ENCODE peak calls at places on chromosomes 1 and 21, in five cellular contexts. T is heart right ventricle, P is HFF-Myc, N is choroid plexus epithelial cell, J is breast epithelium. L is an unnamed sample.

GRCh38 chr1:231021540-231022031 is 18.5 kb downstream of the FAM89A start:
- DNase-seq in T (no peak), P (no peak), N (peak), J (no peak), L (no peak)

GRCh38 chr1:217089239-217090014 is 366.2 kb upstream of the ESRRG start:
- DNase-seq in T (peak), P (no peak), N (peak), J (no peak), L (peak)

GRCh38 chr1:240803151-240803550 is 191.2 kb upstream of the GREM2 start:
- DNase-seq in T (no peak), P (peak), N (peak), J (no peak), L (no peak)

GRCh38 chr1:165539306-165539705 is 4.5 kb upstream of the LRRC52 start:
- DNase-seq in T (no peak), P (no peak), N (no peak), J (no peak), L (no peak)

GRCh38 chr21:38955495-38955894 is 149.8 kb downstream of the ETS2 start:
- DNase-seq in T (peak), P (no peak), N (peak), J (no peak), L (no peak)

GRCh38 chr1:58727363-58727762 is 27.5 kb upstream of the MYSM1 start:
- DNase-seq in T (no peak), P (peak), N (peak), J (no peak), L (no peak)

GRCh38 chr1:218817747-218818146 is 355.9 kb upstream of the LYPLAL1 start:
- DNase-seq in T (no peak), P (no peak), N (peak), J (no peak), L (no peak)

GRCh38 chr1:42933060-42933586 is 25.5 kb downstream of the SLC2A1 start:
- DNase-seq in T (no peak), P (no peak), N (no peak), J (no peak), L (no peak)

GRCh38 chr21:44872568-44873355 is 728 bp downstream of the PTTG1IP start:
- DNase-seq in T (peak), P (no peak), N (peak), J (no peak), L (no peak)

GRCh38 chr1:183227963-183228649 is 42.0 kb downstream of the LAMC2 start:
- DNase-seq in T (peak), P (no peak), N (peak), J (no peak), L (no peak)

GRCh38 chr21:40901690-40902089 is 54.7 kb upstream of the DSCAM start:
- DNase-seq in T (peak), P (no peak), N (no peak), J (no peak), L (no peak)

GRCh38 chr21:39738566-39738965 is 6.4 kb upstream of the IGSF5 start:
- DNase-seq in T (no peak), P (no peak), N (no peak), J (no peak), L (no peak)

GRCh38 chr1:78779831-78780230 is 130.2 kb downstream of the IFI44 start:
- DNase-seq in T (no peak), P (no peak), N (peak), J (no peak), L (no peak)

GRCh38 chr1:91014475-91014874 is 7.4 kb downstream of the ZNF644 start:
- DNase-seq in T (no peak), P (no peak), N (no peak), J (no peak), L (no peak)

GRCh38 chr1:15684468-15685283 is 556 bp downstream of the PLEKHM2 start:
- DNase-seq in T (peak), P (no peak), N (no peak), J (peak), L (no peak)

GRCh38 chr1:230242317-230242716 is 175.3 kb downstream of the GALNT2 start:
- DNase-seq in T (no peak), P (no peak), N (no peak), J (no peak), L (no peak)

GRCh38 chr1:17725084-17725718 is 29.9 kb upstream of the ACTL8 start:
- DNase-seq in T (no peak), P (no peak), N (no peak), J (no peak), L (no peak)

GRCh38 chr1:94597701-94598100 is 56.1 kb upstream of the F3 start:
- DNase-seq in T (no peak), P (no peak), N (peak), J (no peak), L (no peak)

GRCh38 chr21:36203603-36203889 is 46.9 kb downstream of the DOP1B start:
- DNase-seq in T (no peak), P (peak), N (peak), J (no peak), L (no peak)

GRCh38 chr1:185479781-185480180 is 162.7 kb upstream of the IVNS1ABP start:
- DNase-seq in T (no peak), P (no peak), N (no peak), J (no peak), L (no peak)

GRCh38 chr1:109782514-109782913 is 18.8 kb upstream of the EPS8L3 start:
- DNase-seq in T (peak), P (no peak), N (no peak), J (no peak), L (no peak)

GRCh38 chr1:173669491-173669941 is at the start of gene ANKRD45:
- DNase-seq in T (peak), P (peak), N (peak), J (no peak), L (no peak)

GRCh38 chr1:74271503-74271902 is 36.3 kb downstream of the TNNI3K start:
- DNase-seq in T (no peak), P (no peak), N (no peak), J (no peak), L (no peak)
- TF ChIP-seq CTCF in T (no peak), P (no peak), N (no peak), J (no peak), L (no peak)

DNA sequence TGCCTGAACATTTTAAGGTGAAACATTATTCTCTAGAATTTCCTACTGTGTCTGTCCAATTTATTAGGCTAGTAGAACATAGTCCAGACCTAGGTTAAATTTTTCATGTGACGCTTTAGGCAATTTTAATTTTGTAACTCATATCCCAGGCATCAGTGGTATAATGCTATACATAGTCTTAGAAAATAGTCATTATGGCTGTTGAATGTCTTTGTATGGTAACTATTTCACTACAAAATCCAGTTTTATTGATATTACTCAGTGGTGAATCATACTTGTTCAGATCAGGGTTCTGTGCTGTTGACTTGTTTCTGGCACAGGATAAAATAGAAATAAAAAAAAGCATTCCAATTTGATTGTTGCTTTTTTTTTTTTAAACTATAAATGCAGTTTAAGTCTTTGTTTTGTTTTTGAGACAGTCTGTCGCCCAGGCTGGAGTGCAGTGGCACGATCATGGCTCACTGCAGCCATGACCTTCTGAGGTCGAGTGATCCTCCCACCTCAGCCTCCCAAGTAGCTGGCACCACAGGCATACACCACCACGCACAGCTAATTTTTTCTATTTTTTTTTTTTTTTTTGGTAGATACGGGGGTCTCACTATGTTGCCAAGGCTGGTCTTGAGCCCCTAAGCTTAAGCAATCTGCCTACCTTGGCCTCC is 67.0 kb downstream of the PRDM2 start:
- DNase-seq in T (no peak), P (no peak), N (peak), J (no peak), L (no peak)
- TF ChIP-seq CTCF in T (no peak), P (no peak), N (no peak), J (no peak), L (no peak)

GRCh38 chr21:17045214-17045835 is 467.5 kb upstream of the CXADR start:
- DNase-seq in T (no peak), P (peak), N (peak), J (no peak), L (no peak)
- TF ChIP-seq CTCF in T (peak), P (peak), N (peak), J (peak), L (no peak)

DNA sequence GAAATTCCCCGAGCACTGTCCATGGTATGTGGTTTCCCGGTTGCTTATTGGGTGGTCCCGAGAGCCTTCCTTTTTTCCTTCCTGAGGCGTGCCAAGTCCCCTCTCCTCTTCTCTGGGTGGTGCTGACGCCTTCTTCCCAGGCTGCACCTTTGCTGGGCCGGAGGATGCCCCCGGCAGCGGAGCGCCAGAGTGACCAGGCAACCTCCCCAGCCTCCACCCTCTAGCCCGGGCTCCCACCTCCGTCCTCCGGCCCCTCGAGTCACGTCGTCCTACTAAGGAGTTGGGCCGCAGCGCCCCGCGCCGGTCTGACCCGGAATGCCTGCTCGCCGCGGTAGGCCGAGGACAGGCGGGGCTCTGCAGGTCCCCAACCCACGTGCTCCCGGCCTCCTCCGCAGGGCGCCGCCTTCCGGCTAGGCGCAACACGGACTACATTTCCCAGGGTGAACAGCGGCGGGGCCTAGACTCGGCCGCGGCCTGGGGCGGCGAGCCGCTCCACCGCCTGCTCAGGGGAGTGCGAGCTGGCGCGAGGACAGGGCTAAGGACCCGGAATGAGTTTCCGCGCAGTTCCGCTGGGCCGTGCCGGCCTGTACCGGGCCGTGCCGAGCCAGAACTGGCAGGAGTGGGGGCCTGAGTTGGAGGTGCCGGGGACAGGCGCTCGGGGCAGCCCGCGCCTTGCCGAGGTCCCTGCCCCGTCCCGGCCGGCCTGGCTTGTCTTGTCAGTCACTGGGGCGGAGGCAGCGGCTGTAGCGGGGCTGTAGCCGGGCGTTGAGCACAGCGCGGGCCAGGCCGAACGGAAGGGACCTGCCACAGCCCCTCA is at the start of gene IPO13:
- DNase-seq in T (peak), P (peak), N (peak), J (peak), L (peak)
- TF ChIP-seq CTCF in T (peak), P (peak), N (peak), J (peak), L (peak)

DNA sequence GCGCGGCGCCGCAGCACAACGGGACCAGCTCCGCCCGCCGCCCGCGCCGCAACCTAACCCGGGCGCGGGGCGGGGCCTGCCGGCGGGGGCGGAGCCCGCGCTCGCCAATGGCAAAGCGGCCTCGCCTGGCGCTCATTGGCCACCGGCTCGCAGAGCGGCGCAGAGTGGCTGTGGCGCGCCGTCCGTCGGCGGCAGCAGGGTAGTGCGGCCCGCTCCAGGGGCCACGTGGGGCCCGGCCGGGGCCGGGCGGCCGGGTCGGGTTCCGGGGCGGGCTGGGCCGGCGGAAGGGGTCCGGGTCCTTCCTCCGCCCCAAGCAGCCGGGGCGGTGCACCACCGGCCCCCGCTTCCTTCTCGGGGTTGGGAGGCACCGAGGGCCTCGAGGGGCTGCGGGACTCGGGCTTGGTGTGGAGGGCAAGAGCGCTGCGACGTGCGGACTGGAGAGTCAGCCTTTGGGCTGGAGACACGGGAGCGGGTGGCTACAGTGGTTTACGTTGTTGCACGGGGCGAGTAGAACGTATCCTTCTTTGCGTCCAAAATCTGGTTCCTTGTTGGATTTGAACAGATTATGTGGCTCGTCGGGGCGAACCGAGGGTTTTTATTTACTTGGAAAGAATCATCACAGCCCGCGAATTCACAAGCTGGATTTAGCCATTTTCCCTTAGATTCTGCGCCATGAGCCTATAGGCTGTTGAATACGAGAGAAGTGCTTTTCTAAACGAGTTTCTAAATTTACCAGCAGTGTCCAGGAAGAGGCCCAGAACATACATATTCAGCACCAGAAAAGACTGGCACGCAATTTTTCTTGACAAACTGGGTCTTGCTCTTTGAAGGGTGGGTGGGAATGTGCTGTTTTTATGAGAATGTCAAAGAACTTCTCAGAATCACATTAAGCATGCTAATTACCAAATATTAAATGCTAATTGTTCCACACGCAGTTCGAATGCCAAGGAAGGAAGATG is at the start of gene SRM:
- DNase-seq in T (peak), P (no peak), N (peak), J (peak), L (peak)
- TF ChIP-seq CTCF in T (peak), P (no peak), N (peak), J (peak), L (peak)

GRCh38 chr1:63871451-63871850 is 97.6 kb downstream of the ROR1 start:
- DNase-seq in T (no peak), P (no peak), N (no peak), J (no peak), L (no peak)

GRCh38 chr1:63877021-63877767 is 103.4 kb downstream of the ROR1 start:
- DNase-seq in T (no peak), P (no peak), N (peak), J (no peak), L (no peak)

GRCh38 chr1:63877816-63878215 is 104.0 kb downstream of the ROR1 start:
- DNase-seq in T (no peak), P (peak), N (peak), J (no peak), L (no peak)

GRCh38 chr1:63873751-63874150 is 99.9 kb downstream of the ROR1 start:
- DNase-seq in T (no peak), P (no peak), N (peak), J (no peak), L (no peak)

DNA sequence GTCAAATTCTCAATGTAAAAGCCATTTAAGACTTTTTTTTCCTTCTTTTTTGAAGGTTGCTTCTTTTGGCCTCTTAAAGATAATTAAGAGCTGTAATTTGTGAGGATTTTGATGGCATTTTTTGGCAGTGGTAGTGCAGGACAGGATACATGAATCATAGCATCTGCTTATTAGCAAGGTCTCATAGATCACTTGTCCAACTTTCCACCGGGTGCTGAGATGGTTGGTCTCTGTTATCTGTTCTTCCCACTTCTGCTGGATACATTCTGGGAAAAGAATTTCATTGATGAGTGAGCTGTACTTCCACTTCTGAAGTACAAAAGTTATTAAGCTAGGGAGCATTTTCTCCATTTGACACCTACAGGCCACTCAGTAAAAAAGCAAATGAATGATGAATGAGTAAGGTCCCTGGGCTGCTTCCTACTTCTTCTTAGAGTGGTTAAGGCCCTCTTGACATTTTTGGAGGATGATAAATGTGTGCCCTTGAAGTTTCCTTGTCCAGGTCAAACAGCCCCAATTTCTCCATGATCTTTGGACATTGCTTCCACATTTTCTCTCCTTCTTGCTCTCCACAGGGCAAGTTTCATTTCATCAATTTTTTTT is 100.6 kb downstream of the ROR1 start:
- DNase-seq in T (no peak), P (no peak), N (no peak), J (no peak), L (no peak)
- TF ChIP-seq CTCF in T (no peak), P (no peak), N (peak), J (no peak), L (no peak)

GRCh38 chr1:30356839-30357238 is 366.5 kb downstream of the MATN1 start:
- DNase-seq in T (no peak), P (no peak), N (no peak), J (no peak), L (no peak)

GRCh38 chr1:30348147-30348546 is 375.2 kb downstream of the MATN1 start:
- DNase-seq in T (no peak), P (no peak), N (no peak), J (no peak), L (no peak)

GRCh38 chr1:30358510-30358909 is 364.9 kb downstream of the MATN1 start:
- DNase-seq in T (no peak), P (no peak), N (no peak), J (no peak), L (no peak)

GRCh38 chr1:30354410-30354809 is 369.0 kb downstream of the MATN1 start:
- DNase-seq in T (no peak), P (no peak), N (no peak), J (no peak), L (no peak)

GRCh38 chr1:30353637-30354036 is 369.7 kb downstream of the MATN1 start:
- DNase-seq in T (no peak), P (no peak), N (peak), J (no peak), L (no peak)
- TF ChIP-seq CTCF in T (peak), P (peak), N (peak), J (no peak), L (peak)

DNA sequence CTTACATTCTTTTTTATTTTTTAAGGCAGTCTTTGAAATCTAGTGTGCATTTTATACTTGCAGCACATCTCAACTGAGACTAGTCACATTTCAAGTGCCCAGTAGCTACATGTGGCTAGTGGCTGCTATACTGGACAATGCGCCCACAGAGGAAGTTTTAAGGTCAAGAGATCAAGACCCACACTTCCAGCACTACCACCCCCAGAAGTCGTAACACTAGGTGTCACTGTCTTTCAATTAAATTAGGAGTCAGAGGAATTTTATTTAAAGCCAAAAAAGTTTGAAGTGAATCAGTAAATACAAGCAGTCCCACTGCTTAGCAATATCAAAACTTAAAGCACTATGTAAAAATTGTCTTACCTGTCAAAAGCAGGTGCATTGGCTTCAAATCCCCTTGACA is 39.9 kb downstream of the SYNJ1 start:
- DNase-seq in T (no peak), P (no peak), N (no peak), J (no peak), L (no peak)
- TF ChIP-seq CTCF in T (peak), P (no peak), N (peak), J (no peak), L (no peak)